ENCODE peak calls at places on chromosomes 4 and X, in seven cellular contexts. J is A549, A is neural progenitor cell, I is lower lobe of right lung, O is colonic mucosa, C is H1, U is endodermal cell. F is an unnamed sample.

GRCh38 chr4:122882830-122883229 is 39.6 kb downstream of the NUDT6 start:
- DNase-seq in J (no peak), A (no peak), I (no peak), O (no peak), C (no peak), U (no peak), F (no peak)

GRCh38 chrX:4661771-4662170 is 948.3 kb upstream of the PRKX start:
- DNase-seq in J (no peak), A (no peak), I (no peak), O (no peak), C (no peak), U (no peak), F (no peak)

GRCh38 chr4:176611351-176611750 is 181.4 kb downstream of the VEGFC start:
- DNase-seq in J (no peak), A (no peak), I (no peak), O (no peak), C (no peak), U (no peak), F (no peak)

GRCh38 chr4:147760695-147761094 is 28.8 kb downstream of the ARHGAP10 start:
- DNase-seq in J (no peak), A (no peak), I (no peak), O (no peak), C (no peak), U (no peak), F (no peak)

GRCh38 chr4:142656178-142656577 is 189.9 kb downstream of the INPP4B start:
- DNase-seq in J (no peak), A (peak; percentile 39), I (no peak), O (no peak), C (no peak), U (peak; percentile 58), F (peak; percentile 37)

GRCh38 chrX:153723351-153724251 is 586 bp downstream of the BCAP31 start:
- DNase-seq in J (peak; percentile 66), A (peak; percentile 70), I (peak; percentile 65), O (peak; percentile 53), C (no peak), U (peak; percentile 76), F (peak; percentile 35)

GRCh38 chr4:177313263-177313662 is 3.6 kb downstream of the NEIL3 start:
- DNase-seq in J (no peak), A (no peak), I (no peak), O (no peak), C (no peak), U (no peak), F (no peak)

GRCh38 chr4:139740531-139741041 is 75.0 kb downstream of the MGST2 start:
- DNase-seq in J (peak; percentile 6), A (no peak), I (peak; percentile 70), O (peak; percentile 42), C (no peak), U (peak; percentile 51), F (peak; percentile 89)

GRCh38 chr4:89482248-89482647 is 174.6 kb upstream of the GPRIN3 start:
- DNase-seq in J (peak; percentile 33), A (peak; percentile 61), I (no peak), O (no peak), C (no peak), U (peak; percentile 73), F (peak; percentile 39)

GRCh38 chrX:150761176-150761818 is 68.1 kb downstream of the MTMR1 start:
- DNase-seq in J (no peak), A (no peak), I (no peak), O (no peak), C (no peak), U (peak; percentile 75), F (no peak)

GRCh38 chr4:1309261-1310010 is 19.7 kb downstream of the MAEA start:
- DNase-seq in J (no peak), A (peak; percentile 96), I (peak; percentile 91), O (peak; percentile 79), C (peak; percentile 88), U (peak; percentile 98), F (peak; percentile 91)

GRCh38 chr4:47410271-47410670 is 53.2 kb downstream of the COMMD8 start:
- DNase-seq in J (no peak), A (no peak), I (no peak), O (no peak), C (no peak), U (no peak), F (peak; percentile 65)

GRCh38 chr4:60605651-60606354 is 594.3 kb upstream of the ADGRL3 start:
- DNase-seq in J (no peak), A (peak; percentile 4), I (no peak), O (no peak), C (no peak), U (no peak), F (peak; percentile 70)

GRCh38 chrX:110509778-110510510 is 151.3 kb downstream of the RTL9 start:
- DNase-seq in J (no peak), A (peak; percentile 41), I (no peak), O (no peak), C (no peak), U (peak; percentile 55), F (no peak)

GRCh38 chrX:125103693-125104092 is 216.0 kb upstream of the TEX13C start:
- DNase-seq in J (no peak), A (no peak), I (peak; percentile 41), O (no peak), C (no peak), U (no peak), F (no peak)

GRCh38 chr4:36010531-36010930 is 233.8 kb downstream of the ARAP2 start:
- DNase-seq in J (no peak), A (no peak), I (no peak), O (no peak), C (no peak), U (no peak), F (no peak)

GRCh38 chr4:158859661-158860060 is 90.8 kb downstream of the FNIP2 start:
- DNase-seq in J (no peak), A (no peak), I (no peak), O (no peak), C (no peak), U (no peak), F (no peak)

GRCh38 chrX:3771756-3772155 is 58.3 kb upstream of the PRKX start:
- DNase-seq in J (no peak), A (no peak), I (no peak), O (no peak), C (no peak), U (no peak), F (no peak)

GRCh38 chrX:9324676-9325075 is 140.2 kb upstream of the TBL1X start:
- DNase-seq in J (no peak), A (no peak), I (no peak), O (no peak), C (no peak), U (no peak), F (no peak)

GRCh38 chrX:111648802-111649201 is 32.2 kb upstream of the ALG13 start:
- DNase-seq in J (no peak), A (no peak), I (no peak), O (no peak), C (no peak), U (no peak), F (no peak)

GRCh38 chr4:75135068-75135825 is 202.3 kb downstream of the PARM1 start:
- DNase-seq in J (no peak), A (no peak), I (no peak), O (no peak), C (no peak), U (no peak), F (no peak)

GRCh38 chrX:65035451-65035779 is 59.2 kb upstream of the ZC4H2 start:
- DNase-seq in J (no peak), A (peak; percentile 65), I (no peak), O (no peak), C (peak; percentile 0), U (peak; percentile 76), F (peak; percentile 0)

GRCh38 chr4:88706574-88706973 is 8.9 kb upstream of the NAP1L5 start:
- DNase-seq in J (peak; percentile 3), A (peak; percentile 45), I (no peak), O (no peak), C (no peak), U (peak; percentile 62), F (peak; percentile 71)

DNA sequence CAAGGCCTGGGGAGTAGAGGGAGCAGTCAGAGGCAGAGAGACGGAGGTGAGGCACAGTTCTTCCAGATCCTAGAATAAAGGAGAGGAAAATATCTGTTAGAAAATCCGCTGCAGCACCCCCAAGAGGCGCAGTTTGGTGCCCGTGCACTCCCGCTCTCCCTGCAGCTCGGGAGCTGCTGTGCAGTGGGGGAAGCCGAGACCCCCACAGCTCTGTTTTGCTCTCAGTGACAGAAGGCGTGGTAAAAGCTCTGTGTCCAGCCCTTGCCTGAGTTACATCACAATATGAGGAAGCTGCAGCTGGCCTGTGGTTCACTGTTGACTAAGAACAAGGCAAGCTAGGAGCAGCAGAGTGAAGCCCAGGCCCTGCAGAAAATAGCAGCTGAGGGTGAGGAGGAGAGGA is 88.5 kb upstream of the ADRA2C start:
- DNase-seq in J (no peak), A (no peak), I (peak; percentile 37), O (no peak), C (no peak), U (peak; percentile 50), F (no peak)
- TF ChIP-seq CTCF in J (no peak), A (peak; percentile 23), I (no peak), O (no peak), C (no peak), U (no peak), F (no peak)

DNA sequence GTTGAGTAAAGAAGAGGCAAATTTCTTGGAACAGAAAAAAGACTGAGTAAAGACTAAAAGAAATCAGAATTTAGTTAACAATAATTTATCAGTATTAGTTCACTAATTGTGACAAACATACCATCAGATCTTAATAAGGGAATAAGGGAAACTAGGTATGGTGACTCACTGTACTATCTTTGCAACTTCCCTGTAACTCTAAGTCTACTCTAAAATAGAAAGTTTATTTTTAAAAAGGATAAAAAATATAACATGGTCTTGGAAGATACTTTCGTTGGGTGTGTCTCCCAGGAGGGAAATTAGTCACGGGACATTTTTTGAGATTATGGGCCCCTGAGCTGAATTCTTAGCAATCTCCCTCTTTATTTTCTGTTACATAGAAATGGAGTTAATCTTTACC is 97.3 kb downstream of the EMCN start:
- DNase-seq in J (no peak), A (no peak), I (no peak), O (no peak), C (no peak), U (no peak), F (no peak)
- H3K4me3 ChIP-seq in J (no peak overlapping the region), A (no peak overlapping the region), I (no peak overlapping the region), O (no peak overlapping the region), C (no peak overlapping the region), U (no peak overlapping the region), F (no peak overlapping the region)

DNA sequence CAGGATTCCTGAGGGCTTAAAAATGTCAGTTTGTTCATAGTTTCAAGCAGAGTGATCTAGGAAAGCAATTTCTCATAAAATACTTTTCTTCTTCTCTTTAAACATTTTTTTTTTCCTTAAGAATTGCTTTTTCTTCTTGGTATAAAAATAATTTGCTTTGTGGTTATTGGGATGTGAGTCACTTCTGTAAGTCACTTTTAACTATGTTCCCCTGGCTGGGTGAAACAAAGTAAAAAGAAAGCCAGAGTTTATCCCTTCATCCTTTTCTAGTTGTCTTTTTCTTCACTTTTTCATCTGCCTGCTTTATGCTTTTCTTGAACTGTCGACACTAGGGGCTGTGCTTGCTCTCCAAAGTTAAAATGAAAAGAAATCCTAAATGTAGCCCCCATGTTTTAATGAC is 33.5 kb downstream of the ARSJ start:
- DNase-seq in J (no peak), A (no peak), I (no peak), O (no peak), C (no peak), U (no peak), F (peak; percentile 79)
- TF ChIP-seq CTCF in J (no peak), A (no peak), I (no peak), O (no peak), C (no peak), U (no peak), F (no peak)

DNA sequence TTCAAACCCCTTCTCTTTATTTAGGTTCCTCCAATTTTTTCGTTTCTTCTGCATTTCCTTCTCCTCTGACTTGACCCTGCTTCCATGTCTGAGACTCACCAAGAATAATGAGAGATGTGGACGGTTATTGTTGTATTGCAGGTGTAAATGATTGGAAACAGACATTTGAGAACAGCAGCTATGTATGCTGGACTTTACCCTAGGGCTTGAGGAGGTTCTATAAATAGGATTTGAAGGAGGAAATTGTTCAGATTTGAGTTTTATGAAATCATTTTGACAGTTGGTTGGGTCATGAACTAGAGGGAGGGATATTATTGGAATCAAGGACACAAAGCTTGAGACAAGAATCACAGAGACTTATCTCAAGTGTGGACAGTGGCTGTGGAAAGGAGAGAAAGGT is 614.6 kb upstream of the CPEB2 start:
- DNase-seq in J (no peak), A (no peak), I (no peak), O (peak; percentile 19), C (no peak), U (no peak), F (no peak)
- H3K4me3 ChIP-seq in J (no peak overlapping the region), A (no peak overlapping the region), I (no peak overlapping the region), O (no peak overlapping the region), C (no peak overlapping the region), U (no peak overlapping the region), F (no peak overlapping the region)